ENCODE peak calls at places on chromosomes 13 and 19, in nine cellular contexts. G is GM13976, R is nucleus accumbens, K is colonic mucosa, L is A549, T is cardiac fibroblast, H is NB4, F is caudate nucleus, P is NCI-H2227 treated with DMSO at 0.1 percent for 48 hours. S is an unnamed sample.

GRCh38 chr19:48484931-48485612 is 15.9 kb downstream of the CYTH2 start:
- DNase-seq in G (no peak), R (no peak), K (no peak), L (no peak), T (no peak), H (no peak), F (no peak), P (no peak), S (no peak)

GRCh38 chr13:29676941-29677452 is 81.5 kb upstream of the SLC7A1 start:
- DNase-seq in G (no peak), R (no peak), K (peak), L (no peak), T (peak), H (no peak), F (no peak), P (no peak), S (no peak)

GRCh38 chr19:39411006-39411831 is 1.2 kb upstream of the PLEKHG2 start:
- DNase-seq in G (no peak), R (no peak), K (peak), L (no peak), T (no peak), H (peak), F (no peak), P (no peak), S (peak)

GRCh38 chr13:71922191-71922590 is 55.2 kb upstream of the DACH1 start:
- DNase-seq in G (no peak), R (no peak), K (no peak), L (no peak), T (peak), H (no peak), F (no peak), P (no peak), S (no peak)

GRCh38 chr13:22758245-22758644 is 422.5 kb upstream of the SGCG start:
- DNase-seq in G (no peak), R (no peak), K (no peak), L (no peak), T (no peak), H (no peak), F (no peak), P (no peak), S (no peak)

GRCh38 chr19:9786819-9787218 is 18.3 kb upstream of the ZNF846 start:
- DNase-seq in G (no peak), R (no peak), K (no peak), L (no peak), T (no peak), H (no peak), F (no peak), P (no peak), S (no peak)

GRCh38 chr13:27053902-27054595 is 117.6 kb downstream of the USP12 start:
- DNase-seq in G (no peak), R (no peak), K (no peak), L (no peak), T (peak), H (peak), F (no peak), P (no peak), S (peak)

GRCh38 chr19:39557791-39558622 is 18.0 kb upstream of the EID2 start:
- DNase-seq in G (peak), R (no peak), K (no peak), L (no peak), T (no peak), H (no peak), F (no peak), P (no peak), S (no peak)

GRCh38 chr13:49022472-49023144 is 46.9 kb downstream of the FNDC3A start:
- DNase-seq in G (no peak), R (no peak), K (no peak), L (no peak), T (peak), H (no peak), F (no peak), P (no peak), S (no peak)

GRCh38 chr19:50777830-50778303 is 7.6 kb downstream of the GPR32 start:
- DNase-seq in G (no peak), R (no peak), K (no peak), L (no peak), T (no peak), H (peak), F (peak), P (peak), S (peak)

GRCh38 chr19:41351339-41352245 is 2.1 kb downstream of the TGFB1 start:
- DNase-seq in G (peak), R (no peak), K (peak), L (peak), T (peak), H (peak), F (no peak), P (no peak), S (peak)

GRCh38 chr13:59873856-59874255 is 289.9 kb downstream of the DIAPH3 start:
- DNase-seq in G (no peak), R (no peak), K (no peak), L (no peak), T (no peak), H (no peak), F (no peak), P (no peak), S (no peak)

GRCh38 chr13:104869501-104869900 is 1666.0 kb downstream of the EFNB2 start:
- DNase-seq in G (no peak), R (no peak), K (no peak), L (no peak), T (peak), H (peak), F (no peak), P (no peak), S (no peak)

GRCh38 chr13:49357694-49358093 is 86.2 kb downstream of the CAB39L start:
- DNase-seq in G (no peak), R (no peak), K (no peak), L (no peak), T (peak), H (no peak), F (no peak), P (no peak), S (no peak)

GRCh38 chr19:11814707-11815050 is 606 bp downstream of the ZNF440 start:
- DNase-seq in G (no peak), R (no peak), K (peak), L (no peak), T (peak), H (peak), F (no peak), P (no peak), S (peak)